ENCODE peak calls at places on chromosomes 6 and 20, in five cellular contexts. One of them, this sample, is unnamed.
A peak's percentile ranks its signal among the peaks of the same experiment; 100 is the strongest.

GRCh38 chr20:2879148-2879547 is 5.9 kb downstream of the PTPRA start:
- DNase-seq in iPS DF 6.9: no peak
- DNase-seq in activated T-helper 1 cell treated with anti-CD3 and anti-CD28 coated beads, Interleukin-12 subunit alpha, Interleukin-12 subunit beta, Interleukin-2, Interleukin-4 antibody, amounts not matched to agents 30 ng/mL and 10 ng/mL and 1 ng/mL, durations not matched to agents 14 hours and 24 hours and 36 hours: no peak
- DNase-seq in thoracic aorta: no peak
- DNase-seq in ELR: peak; percentile 74
- DNase-seq in this sample: no peak

GRCh38 chr6:6164367-6164766 is 156.1 kb downstream of the F13A1 start:
- DNase-seq in iPS DF 6.9: no peak
- DNase-seq in activated T-helper 1 cell treated with anti-CD3 and anti-CD28 coated beads, Interleukin-12 subunit alpha, Interleukin-12 subunit beta, Interleukin-2, Interleukin-4 antibody, amounts not matched to agents 30 ng/mL and 10 ng/mL and 1 ng/mL, durations not matched to agents 14 hours and 24 hours and 36 hours: no peak
- DNase-seq in thoracic aorta: no peak
- DNase-seq in ELR: no peak
- DNase-seq in this sample: no peak

GRCh38 chr6:42104095-42104806 is 38.2 kb downstream of the C6orf132 start:
- DNase-seq in iPS DF 6.9: peak; percentile 63
- DNase-seq in activated T-helper 1 cell treated with anti-CD3 and anti-CD28 coated beads, Interleukin-12 subunit alpha, Interleukin-12 subunit beta, Interleukin-2, Interleukin-4 antibody, amounts not matched to agents 30 ng/mL and 10 ng/mL and 1 ng/mL, durations not matched to agents 14 hours and 24 hours and 36 hours: peak; percentile 60
- DNase-seq in thoracic aorta: no peak
- DNase-seq in ELR: no peak
- DNase-seq in this sample: no peak

GRCh38 chr6:8219352-8219943 is 117.1 kb upstream of the EEF1E1 start:
- DNase-seq in iPS DF 6.9: peak; percentile 45
- DNase-seq in activated T-helper 1 cell treated with anti-CD3 and anti-CD28 coated beads, Interleukin-12 subunit alpha, Interleukin-12 subunit beta, Interleukin-2, Interleukin-4 antibody, amounts not matched to agents 30 ng/mL and 10 ng/mL and 1 ng/mL, durations not matched to agents 14 hours and 24 hours and 36 hours: peak; percentile 5
- DNase-seq in thoracic aorta: no peak
- DNase-seq in ELR: peak; percentile 68
- DNase-seq in this sample: peak; percentile 6

GRCh38 chr20:7171911-7172310 is 404.4 kb downstream of the BMP2 start:
- DNase-seq in iPS DF 6.9: no peak
- DNase-seq in activated T-helper 1 cell treated with anti-CD3 and anti-CD28 coated beads, Interleukin-12 subunit alpha, Interleukin-12 subunit beta, Interleukin-2, Interleukin-4 antibody, amounts not matched to agents 30 ng/mL and 10 ng/mL and 1 ng/mL, durations not matched to agents 14 hours and 24 hours and 36 hours: no peak
- DNase-seq in thoracic aorta: no peak
- DNase-seq in ELR: no peak
- DNase-seq in this sample: no peak

GRCh38 chr6:99416226-99416625 is 8.9 kb downstream of the PNISR start:
- DNase-seq in iPS DF 6.9: no peak
- DNase-seq in activated T-helper 1 cell treated with anti-CD3 and anti-CD28 coated beads, Interleukin-12 subunit alpha, Interleukin-12 subunit beta, Interleukin-2, Interleukin-4 antibody, amounts not matched to agents 30 ng/mL and 10 ng/mL and 1 ng/mL, durations not matched to agents 14 hours and 24 hours and 36 hours: no peak
- DNase-seq in thoracic aorta: no peak
- DNase-seq in ELR: peak; percentile 70
- DNase-seq in this sample: no peak

GRCh38 chr6:70254784-70255183 is 48.1 kb downstream of the COL9A1 start:
- DNase-seq in iPS DF 6.9: no peak
- DNase-seq in activated T-helper 1 cell treated with anti-CD3 and anti-CD28 coated beads, Interleukin-12 subunit alpha, Interleukin-12 subunit beta, Interleukin-2, Interleukin-4 antibody, amounts not matched to agents 30 ng/mL and 10 ng/mL and 1 ng/mL, durations not matched to agents 14 hours and 24 hours and 36 hours: no peak
- DNase-seq in thoracic aorta: no peak
- DNase-seq in ELR: no peak
- DNase-seq in this sample: no peak

GRCh38 chr6:38020593-38020992 is 201.1 kb downstream of the ZFAND3 start:
- DNase-seq in iPS DF 6.9: no peak
- DNase-seq in activated T-helper 1 cell treated with anti-CD3 and anti-CD28 coated beads, Interleukin-12 subunit alpha, Interleukin-12 subunit beta, Interleukin-2, Interleukin-4 antibody, amounts not matched to agents 30 ng/mL and 10 ng/mL and 1 ng/mL, durations not matched to agents 14 hours and 24 hours and 36 hours: no peak
- DNase-seq in thoracic aorta: no peak
- DNase-seq in ELR: no peak
- DNase-seq in this sample: no peak

GRCh38 chr6:129029778-129030177 is 146.8 kb downstream of the LAMA2 start:
- DNase-seq in iPS DF 6.9: no peak
- DNase-seq in activated T-helper 1 cell treated with anti-CD3 and anti-CD28 coated beads, Interleukin-12 subunit alpha, Interleukin-12 subunit beta, Interleukin-2, Interleukin-4 antibody, amounts not matched to agents 30 ng/mL and 10 ng/mL and 1 ng/mL, durations not matched to agents 14 hours and 24 hours and 36 hours: no peak
- DNase-seq in thoracic aorta: no peak
- DNase-seq in ELR: peak; percentile 28
- DNase-seq in this sample: no peak

GRCh38 chr6:132142768-132143167 is 191.6 kb upstream of the CCN2 start:
- DNase-seq in iPS DF 6.9: no peak
- DNase-seq in activated T-helper 1 cell treated with anti-CD3 and anti-CD28 coated beads, Interleukin-12 subunit alpha, Interleukin-12 subunit beta, Interleukin-2, Interleukin-4 antibody, amounts not matched to agents 30 ng/mL and 10 ng/mL and 1 ng/mL, durations not matched to agents 14 hours and 24 hours and 36 hours: no peak
- DNase-seq in thoracic aorta: no peak
- DNase-seq in ELR: no peak
- DNase-seq in this sample: no peak

GRCh38 chr6:161644521-161644920 is 370.7 kb upstream of the AGPAT4 start:
- DNase-seq in iPS DF 6.9: no peak
- DNase-seq in activated T-helper 1 cell treated with anti-CD3 and anti-CD28 coated beads, Interleukin-12 subunit alpha, Interleukin-12 subunit beta, Interleukin-2, Interleukin-4 antibody, amounts not matched to agents 30 ng/mL and 10 ng/mL and 1 ng/mL, durations not matched to agents 14 hours and 24 hours and 36 hours: no peak
- DNase-seq in thoracic aorta: no peak
- DNase-seq in ELR: no peak
- DNase-seq in this sample: peak; percentile 90

GRCh38 chr20:33305591-33306057 is 22.6 kb downstream of the BPIFB1 start:
- DNase-seq in iPS DF 6.9: no peak
- DNase-seq in activated T-helper 1 cell treated with anti-CD3 and anti-CD28 coated beads, Interleukin-12 subunit alpha, Interleukin-12 subunit beta, Interleukin-2, Interleukin-4 antibody, amounts not matched to agents 30 ng/mL and 10 ng/mL and 1 ng/mL, durations not matched to agents 14 hours and 24 hours and 36 hours: no peak
- DNase-seq in thoracic aorta: no peak
- DNase-seq in ELR: peak; percentile 79
- DNase-seq in this sample: no peak

GRCh38 chr6:17640477-17640917 is 40.4 kb downstream of the FAM8A1 start:
- DNase-seq in iPS DF 6.9: no peak
- DNase-seq in activated T-helper 1 cell treated with anti-CD3 and anti-CD28 coated beads, Interleukin-12 subunit alpha, Interleukin-12 subunit beta, Interleukin-2, Interleukin-4 antibody, amounts not matched to agents 30 ng/mL and 10 ng/mL and 1 ng/mL, durations not matched to agents 14 hours and 24 hours and 36 hours: no peak
- DNase-seq in thoracic aorta: no peak
- DNase-seq in ELR: peak; percentile 37
- DNase-seq in this sample: no peak

GRCh38 chr6:10093282-10093681 is 321.6 kb downstream of the TFAP2A start:
- DNase-seq in iPS DF 6.9: no peak
- DNase-seq in activated T-helper 1 cell treated with anti-CD3 and anti-CD28 coated beads, Interleukin-12 subunit alpha, Interleukin-12 subunit beta, Interleukin-2, Interleukin-4 antibody, amounts not matched to agents 30 ng/mL and 10 ng/mL and 1 ng/mL, durations not matched to agents 14 hours and 24 hours and 36 hours: no peak
- DNase-seq in thoracic aorta: no peak
- DNase-seq in ELR: no peak
- DNase-seq in this sample: no peak

GRCh38 chr6:8082954-8083858 is 19.0 kb upstream of the BLOC1S5 start:
- DNase-seq in iPS DF 6.9: no peak
- DNase-seq in activated T-helper 1 cell treated with anti-CD3 and anti-CD28 coated beads, Interleukin-12 subunit alpha, Interleukin-12 subunit beta, Interleukin-2, Interleukin-4 antibody, amounts not matched to agents 30 ng/mL and 10 ng/mL and 1 ng/mL, durations not matched to agents 14 hours and 24 hours and 36 hours: no peak
- DNase-seq in thoracic aorta: no peak
- DNase-seq in ELR: peak; percentile 98
- DNase-seq in this sample: peak; percentile 73

GRCh38 chr20:46955601-46956556 is 61.2 kb downstream of the EYA2 start:
- DNase-seq in iPS DF 6.9: no peak
- DNase-seq in activated T-helper 1 cell treated with anti-CD3 and anti-CD28 coated beads, Interleukin-12 subunit alpha, Interleukin-12 subunit beta, Interleukin-2, Interleukin-4 antibody, amounts not matched to agents 30 ng/mL and 10 ng/mL and 1 ng/mL, durations not matched to agents 14 hours and 24 hours and 36 hours: no peak
- DNase-seq in thoracic aorta: no peak
- DNase-seq in ELR: peak; percentile 54
- DNase-seq in this sample: no peak

GRCh38 chr6:43496370-43497128 is 13.6 kb downstream of the LRRC73 start:
- DNase-seq in iPS DF 6.9: no peak
- DNase-seq in activated T-helper 1 cell treated with anti-CD3 and anti-CD28 coated beads, Interleukin-12 subunit alpha, Interleukin-12 subunit beta, Interleukin-2, Interleukin-4 antibody, amounts not matched to agents 30 ng/mL and 10 ng/mL and 1 ng/mL, durations not matched to agents 14 hours and 24 hours and 36 hours: no peak
- DNase-seq in thoracic aorta: no peak
- DNase-seq in ELR: peak; percentile 89
- DNase-seq in this sample: no peak

GRCh38 chr20:43721429-43722152 is 5.2 kb downstream of the GTSF1L start:
- DNase-seq in iPS DF 6.9: no peak
- DNase-seq in activated T-helper 1 cell treated with anti-CD3 and anti-CD28 coated beads, Interleukin-12 subunit alpha, Interleukin-12 subunit beta, Interleukin-2, Interleukin-4 antibody, amounts not matched to agents 30 ng/mL and 10 ng/mL and 1 ng/mL, durations not matched to agents 14 hours and 24 hours and 36 hours: no peak
- DNase-seq in thoracic aorta: no peak
- DNase-seq in ELR: no peak
- DNase-seq in this sample: no peak

GRCh38 chr20:58497076-58497665 is 18.0 kb downstream of the APCDD1L start:
- DNase-seq in iPS DF 6.9: no peak
- DNase-seq in activated T-helper 1 cell treated with anti-CD3 and anti-CD28 coated beads, Interleukin-12 subunit alpha, Interleukin-12 subunit beta, Interleukin-2, Interleukin-4 antibody, amounts not matched to agents 30 ng/mL and 10 ng/mL and 1 ng/mL, durations not matched to agents 14 hours and 24 hours and 36 hours: no peak
- DNase-seq in thoracic aorta: no peak
- DNase-seq in ELR: no peak
- DNase-seq in this sample: no peak

GRCh38 chr20:14673164-14673563 is 335.8 kb upstream of the FLRT3 start:
- DNase-seq in iPS DF 6.9: no peak
- DNase-seq in activated T-helper 1 cell treated with anti-CD3 and anti-CD28 coated beads, Interleukin-12 subunit alpha, Interleukin-12 subunit beta, Interleukin-2, Interleukin-4 antibody, amounts not matched to agents 30 ng/mL and 10 ng/mL and 1 ng/mL, durations not matched to agents 14 hours and 24 hours and 36 hours: no peak
- DNase-seq in thoracic aorta: no peak
- DNase-seq in ELR: no peak
- DNase-seq in this sample: no peak

GRCh38 chr6:13558718-13559117 is 15.7 kb upstream of the SIRT5 start:
- DNase-seq in iPS DF 6.9: no peak
- DNase-seq in activated T-helper 1 cell treated with anti-CD3 and anti-CD28 coated beads, Interleukin-12 subunit alpha, Interleukin-12 subunit beta, Interleukin-2, Interleukin-4 antibody, amounts not matched to agents 30 ng/mL and 10 ng/mL and 1 ng/mL, durations not matched to agents 14 hours and 24 hours and 36 hours: no peak
- DNase-seq in thoracic aorta: no peak
- DNase-seq in ELR: no peak
- DNase-seq in this sample: no peak

GRCh38 chr6:55046869-55047422 is 127.4 kb upstream of the HCRTR2 start:
- DNase-seq in iPS DF 6.9: peak; percentile 4
- DNase-seq in activated T-helper 1 cell treated with anti-CD3 and anti-CD28 coated beads, Interleukin-12 subunit alpha, Interleukin-12 subunit beta, Interleukin-2, Interleukin-4 antibody, amounts not matched to agents 30 ng/mL and 10 ng/mL and 1 ng/mL, durations not matched to agents 14 hours and 24 hours and 36 hours: no peak
- DNase-seq in thoracic aorta: no peak
- DNase-seq in ELR: no peak
- DNase-seq in this sample: no peak

GRCh38 chr20:14566505-14566904 is 229.1 kb upstream of the FLRT3 start:
- DNase-seq in iPS DF 6.9: no peak
- DNase-seq in activated T-helper 1 cell treated with anti-CD3 and anti-CD28 coated beads, Interleukin-12 subunit alpha, Interleukin-12 subunit beta, Interleukin-2, Interleukin-4 antibody, amounts not matched to agents 30 ng/mL and 10 ng/mL and 1 ng/mL, durations not matched to agents 14 hours and 24 hours and 36 hours: no peak
- DNase-seq in thoracic aorta: no peak
- DNase-seq in ELR: no peak
- DNase-seq in this sample: no peak

GRCh38 chr6:163231356-163232014 is 183.0 kb upstream of the QKI start:
- DNase-seq in iPS DF 6.9: no peak
- DNase-seq in activated T-helper 1 cell treated with anti-CD3 and anti-CD28 coated beads, Interleukin-12 subunit alpha, Interleukin-12 subunit beta, Interleukin-2, Interleukin-4 antibody, amounts not matched to agents 30 ng/mL and 10 ng/mL and 1 ng/mL, durations not matched to agents 14 hours and 24 hours and 36 hours: no peak
- DNase-seq in thoracic aorta: no peak
- DNase-seq in ELR: no peak
- DNase-seq in this sample: peak; percentile 33

GRCh38 chr6:48744948-48745347 is 634.0 kb upstream of the PTCHD4 start:
- DNase-seq in iPS DF 6.9: no peak
- DNase-seq in activated T-helper 1 cell treated with anti-CD3 and anti-CD28 coated beads, Interleukin-12 subunit alpha, Interleukin-12 subunit beta, Interleukin-2, Interleukin-4 antibody, amounts not matched to agents 30 ng/mL and 10 ng/mL and 1 ng/mL, durations not matched to agents 14 hours and 24 hours and 36 hours: no peak
- DNase-seq in thoracic aorta: no peak
- DNase-seq in ELR: peak; percentile 25
- DNase-seq in this sample: no peak

GRCh38 chr6:2876210-2877056 is 26.7 kb downstream of the SERPINB9 start:
- DNase-seq in iPS DF 6.9: no peak
- DNase-seq in activated T-helper 1 cell treated with anti-CD3 and anti-CD28 coated beads, Interleukin-12 subunit alpha, Interleukin-12 subunit beta, Interleukin-2, Interleukin-4 antibody, amounts not matched to agents 30 ng/mL and 10 ng/mL and 1 ng/mL, durations not matched to agents 14 hours and 24 hours and 36 hours: no peak
- DNase-seq in thoracic aorta: no peak
- DNase-seq in ELR: peak; percentile 95
- DNase-seq in this sample: no peak

GRCh38 chr6:110875548-110876169 is 1.1 kb downstream of the AMD1 start:
- DNase-seq in iPS DF 6.9: no peak
- DNase-seq in activated T-helper 1 cell treated with anti-CD3 and anti-CD28 coated beads, Interleukin-12 subunit alpha, Interleukin-12 subunit beta, Interleukin-2, Interleukin-4 antibody, amounts not matched to agents 30 ng/mL and 10 ng/mL and 1 ng/mL, durations not matched to agents 14 hours and 24 hours and 36 hours: peak; percentile 60
- DNase-seq in thoracic aorta: peak; percentile 22
- DNase-seq in ELR: peak; percentile 68
- DNase-seq in this sample: no peak

GRCh38 chr20:44068311-44068710 is 118.7 kb downstream of the JPH2 start:
- DNase-seq in iPS DF 6.9: no peak
- DNase-seq in activated T-helper 1 cell treated with anti-CD3 and anti-CD28 coated beads, Interleukin-12 subunit alpha, Interleukin-12 subunit beta, Interleukin-2, Interleukin-4 antibody, amounts not matched to agents 30 ng/mL and 10 ng/mL and 1 ng/mL, durations not matched to agents 14 hours and 24 hours and 36 hours: no peak
- DNase-seq in thoracic aorta: no peak
- DNase-seq in ELR: no peak
- DNase-seq in this sample: no peak

GRCh38 chr6:1580109-1580508 is 29.6 kb upstream of the FOXC1 start:
- DNase-seq in iPS DF 6.9: no peak
- DNase-seq in activated T-helper 1 cell treated with anti-CD3 and anti-CD28 coated beads, Interleukin-12 subunit alpha, Interleukin-12 subunit beta, Interleukin-2, Interleukin-4 antibody, amounts not matched to agents 30 ng/mL and 10 ng/mL and 1 ng/mL, durations not matched to agents 14 hours and 24 hours and 36 hours: no peak
- DNase-seq in thoracic aorta: no peak
- DNase-seq in ELR: no peak
- DNase-seq in this sample: no peak

GRCh38 chr20:18666803-18667460 is 79.1 kb downstream of the DTD1 start:
- DNase-seq in iPS DF 6.9: no peak
- DNase-seq in activated T-helper 1 cell treated with anti-CD3 and anti-CD28 coated beads, Interleukin-12 subunit alpha, Interleukin-12 subunit beta, Interleukin-2, Interleukin-4 antibody, amounts not matched to agents 30 ng/mL and 10 ng/mL and 1 ng/mL, durations not matched to agents 14 hours and 24 hours and 36 hours: no peak
- DNase-seq in thoracic aorta: no peak
- DNase-seq in ELR: no peak
- DNase-seq in this sample: no peak